ENCODE peak calls at places on chromosomes 13 and 19, in seven cellular contexts. One of them, this sample, is unnamed. For H3K4me1, the result is how much of the 10 kb centered on the place peaks cover.

GRCh38 chr19:15251749-15252397 is 19.6 kb upstream of the EPHX3 start:
- DNase-seq in cardiac muscle cell: peak
- DNase-seq in left lung: no peak
- DNase-seq in CD4-positive, alpha-beta memory T cell: no peak
- DNase-seq in IMR-90: peak
- DNase-seq in heart left ventricle: peak
- DNase-seq in tibial nerve: peak
- DNase-seq in this sample: peak

GRCh38 chr19:35641515-35642151 is at the start of gene ETV2:
- DNase-seq in cardiac muscle cell: peak
- DNase-seq in left lung: no peak
- DNase-seq in CD4-positive, alpha-beta memory T cell: no peak
- DNase-seq in IMR-90: peak
- DNase-seq in heart left ventricle: peak
- DNase-seq in tibial nerve: no peak
- DNase-seq in this sample: peak

GRCh38 chr13:98480915-98481510 is 95.9 kb downstream of the STK24 start:
- DNase-seq in cardiac muscle cell: peak
- DNase-seq in left lung: no peak
- DNase-seq in CD4-positive, alpha-beta memory T cell: no peak
- DNase-seq in IMR-90: peak
- DNase-seq in heart left ventricle: peak
- DNase-seq in tibial nerve: no peak
- DNase-seq in this sample: no peak

GRCh38 chr13:21957833-21958232 is 287.0 kb downstream of the FGF9 start:
- DNase-seq in cardiac muscle cell: no peak
- DNase-seq in left lung: no peak
- DNase-seq in CD4-positive, alpha-beta memory T cell: no peak
- DNase-seq in IMR-90: peak
- DNase-seq in heart left ventricle: no peak
- DNase-seq in tibial nerve: no peak
- DNase-seq in this sample: no peak

GRCh38 chr19:4233282-4233853 is 4.0 kb downstream of the EBI3 start:
- DNase-seq in cardiac muscle cell: peak
- DNase-seq in left lung: peak
- DNase-seq in CD4-positive, alpha-beta memory T cell: peak
- DNase-seq in IMR-90: peak
- DNase-seq in heart left ventricle: peak
- DNase-seq in tibial nerve: peak
- DNase-seq in this sample: peak

GRCh38 chr13:112967666-112968379 is 1.2 kb upstream of the MCF2L start:
- DNase-seq in cardiac muscle cell: no peak
- DNase-seq in left lung: no peak
- DNase-seq in CD4-positive, alpha-beta memory T cell: no peak
- DNase-seq in IMR-90: no peak
- DNase-seq in heart left ventricle: no peak
- DNase-seq in tibial nerve: no peak
- DNase-seq in this sample: no peak

GRCh38 chr19:46602392-46603194 is 1.5 kb downstream of the CALM3 start:
- DNase-seq in cardiac muscle cell: peak
- DNase-seq in left lung: no peak
- DNase-seq in CD4-positive, alpha-beta memory T cell: no peak
- DNase-seq in IMR-90: no peak
- DNase-seq in heart left ventricle: no peak
- DNase-seq in tibial nerve: no peak
- DNase-seq in this sample: no peak

GRCh38 chr13:23899555-23899954 is 2.3 kb upstream of the C1QTNF9B start:
- DNase-seq in cardiac muscle cell: peak
- DNase-seq in left lung: no peak
- DNase-seq in CD4-positive, alpha-beta memory T cell: no peak
- DNase-seq in IMR-90: peak
- DNase-seq in heart left ventricle: no peak
- DNase-seq in tibial nerve: peak
- DNase-seq in this sample: no peak

GRCh38 chr13:98370806-98371553 is 193.9 kb upstream of the RNF113B start:
- DNase-seq in cardiac muscle cell: peak
- DNase-seq in left lung: no peak
- DNase-seq in CD4-positive, alpha-beta memory T cell: no peak
- DNase-seq in IMR-90: peak
- DNase-seq in heart left ventricle: peak
- DNase-seq in tibial nerve: peak
- DNase-seq in this sample: peak

GRCh38 chr13:27481766-27482165 is 31.4 kb upstream of the MTIF3 start:
- DNase-seq in cardiac muscle cell: peak
- DNase-seq in left lung: peak
- DNase-seq in CD4-positive, alpha-beta memory T cell: no peak
- DNase-seq in IMR-90: peak
- DNase-seq in heart left ventricle: no peak
- DNase-seq in tibial nerve: no peak
- DNase-seq in this sample: peak

GRCh38 chr13:28545583-28546333 is 50.8 kb upstream of the FLT1 start:
- DNase-seq in cardiac muscle cell: no peak
- DNase-seq in left lung: no peak
- DNase-seq in CD4-positive, alpha-beta memory T cell: no peak
- DNase-seq in IMR-90: no peak
- DNase-seq in heart left ventricle: no peak
- DNase-seq in tibial nerve: no peak
- DNase-seq in this sample: no peak

GRCh38 chr13:26186141-26186870 is 35.8 kb downstream of the RNF6 start:
- DNase-seq in cardiac muscle cell: peak
- DNase-seq in left lung: peak
- DNase-seq in CD4-positive, alpha-beta memory T cell: peak
- DNase-seq in IMR-90: peak
- DNase-seq in heart left ventricle: peak
- DNase-seq in tibial nerve: peak
- DNase-seq in this sample: peak

GRCh38 chr19:39236527-39236926 is 8.3 kb downstream of the IFNL3 start:
- DNase-seq in cardiac muscle cell: no peak
- DNase-seq in left lung: peak
- DNase-seq in CD4-positive, alpha-beta memory T cell: peak
- DNase-seq in IMR-90: no peak
- DNase-seq in heart left ventricle: no peak
- DNase-seq in tibial nerve: no peak
- DNase-seq in this sample: peak

GRCh38 chr13:45092668-45093067 is 27.6 kb upstream of the GTF2F2 start:
- DNase-seq in cardiac muscle cell: peak
- DNase-seq in left lung: no peak
- DNase-seq in CD4-positive, alpha-beta memory T cell: no peak
- DNase-seq in IMR-90: no peak
- DNase-seq in heart left ventricle: no peak
- DNase-seq in tibial nerve: no peak
- DNase-seq in this sample: no peak

GRCh38 chr13:110346661-110347067 is 39.6 kb downstream of the COL4A2 start:
- DNase-seq in cardiac muscle cell: no peak
- DNase-seq in left lung: no peak
- DNase-seq in CD4-positive, alpha-beta memory T cell: no peak
- DNase-seq in IMR-90: no peak
- DNase-seq in heart left ventricle: no peak
- DNase-seq in tibial nerve: no peak
- DNase-seq in this sample: no peak

GRCh38 chr13:106003651-106004050 is 531.8 kb downstream of the EFNB2 start:
- DNase-seq in cardiac muscle cell: no peak
- DNase-seq in left lung: no peak
- DNase-seq in CD4-positive, alpha-beta memory T cell: no peak
- DNase-seq in IMR-90: no peak
- DNase-seq in heart left ventricle: no peak
- DNase-seq in tibial nerve: no peak
- DNase-seq in this sample: no peak

GRCh38 chr19:47020132-47020805 is 632 bp downstream of the NPAS1 start:
- DNase-seq in cardiac muscle cell: no peak
- DNase-seq in left lung: no peak
- DNase-seq in CD4-positive, alpha-beta memory T cell: no peak
- DNase-seq in IMR-90: no peak
- DNase-seq in heart left ventricle: no peak
- DNase-seq in tibial nerve: no peak
- DNase-seq in this sample: no peak

GRCh38 chr19:32287811-32288227 is 57.6 kb upstream of the ZNF507 start:
- DNase-seq in cardiac muscle cell: peak
- DNase-seq in left lung: no peak
- DNase-seq in CD4-positive, alpha-beta memory T cell: no peak
- DNase-seq in IMR-90: peak
- DNase-seq in heart left ventricle: peak
- DNase-seq in tibial nerve: peak
- DNase-seq in this sample: peak

GRCh38 chr13:48654511-48654910 is 782 bp downstream of the CYSLTR2 start:
- DNase-seq in cardiac muscle cell: peak
- DNase-seq in left lung: no peak
- DNase-seq in CD4-positive, alpha-beta memory T cell: no peak
- DNase-seq in IMR-90: no peak
- DNase-seq in heart left ventricle: no peak
- DNase-seq in tibial nerve: no peak
- DNase-seq in this sample: no peak

GRCh38 chr19:33284146-33284643 is 18.1 kb downstream of the CEBPA start:
- DNase-seq in cardiac muscle cell: no peak
- DNase-seq in left lung: peak
- DNase-seq in CD4-positive, alpha-beta memory T cell: no peak
- DNase-seq in IMR-90: no peak
- DNase-seq in heart left ventricle: no peak
- DNase-seq in tibial nerve: no peak
- DNase-seq in this sample: no peak

GRCh38 chr13:50365300-50365682 is 350.0 kb downstream of the KCNRG start:
- DNase-seq in cardiac muscle cell: peak
- DNase-seq in left lung: no peak
- DNase-seq in CD4-positive, alpha-beta memory T cell: peak
- DNase-seq in IMR-90: no peak
- DNase-seq in heart left ventricle: no peak
- DNase-seq in tibial nerve: no peak
- DNase-seq in this sample: no peak

GRCh38 chr19:45514376-45515051 is 7.2 kb downstream of the VASP start:
- DNase-seq in cardiac muscle cell: no peak
- DNase-seq in left lung: peak
- DNase-seq in CD4-positive, alpha-beta memory T cell: no peak
- DNase-seq in IMR-90: no peak
- DNase-seq in heart left ventricle: peak
- DNase-seq in tibial nerve: no peak
- DNase-seq in this sample: peak
- H3K4me1 ChIP-seq in cardiac muscle cell: under half
- H3K4me1 ChIP-seq in left lung: half or more
- H3K4me1 ChIP-seq in CD4-positive, alpha-beta memory T cell: half or more
- H3K4me1 ChIP-seq in IMR-90: under half
- H3K4me1 ChIP-seq in heart left ventricle: under half
- H3K4me1 ChIP-seq in tibial nerve: under half
- H3K4me1 ChIP-seq in this sample: half or more

DNA sequence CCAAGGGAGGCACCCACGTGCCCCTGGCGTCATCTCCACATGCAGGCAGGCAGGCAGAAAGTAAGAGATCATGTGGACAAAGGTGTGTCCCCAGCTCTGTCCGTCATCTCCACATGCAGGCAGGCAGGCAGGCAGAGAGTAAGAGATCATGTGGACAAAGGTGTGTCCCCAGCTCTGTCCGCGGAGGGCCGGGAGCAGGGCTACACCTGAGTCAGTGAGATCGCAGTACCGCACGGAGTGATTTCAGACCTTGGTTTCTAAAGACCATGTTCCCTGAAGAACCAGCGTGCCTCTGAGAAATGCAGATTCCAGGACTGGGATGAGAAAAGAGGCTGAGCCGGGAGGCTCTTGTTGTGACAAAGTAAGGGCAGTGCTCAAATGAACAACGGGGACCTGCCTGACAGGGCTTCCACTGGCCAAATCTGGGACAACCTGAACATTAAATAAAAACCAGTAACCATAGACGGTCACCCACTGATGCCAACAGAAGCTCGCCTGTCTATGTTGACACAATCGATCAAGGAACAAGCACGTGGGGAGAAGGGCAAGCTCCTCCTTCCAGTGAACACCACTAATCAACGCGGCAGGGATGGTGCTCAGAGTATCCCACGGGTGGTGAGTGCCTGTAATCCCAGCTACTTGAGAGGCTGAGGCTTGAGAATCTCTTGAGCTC is 22.4 kb downstream of the CAPS start:
- DNase-seq in cardiac muscle cell: no peak
- DNase-seq in left lung: peak
- DNase-seq in CD4-positive, alpha-beta memory T cell: no peak
- DNase-seq in IMR-90: no peak
- DNase-seq in heart left ventricle: no peak
- DNase-seq in tibial nerve: no peak
- DNase-seq in this sample: no peak
- H3K4me1 ChIP-seq in cardiac muscle cell: under half
- H3K4me1 ChIP-seq in left lung: under half
- H3K4me1 ChIP-seq in CD4-positive, alpha-beta memory T cell: under half
- H3K4me1 ChIP-seq in IMR-90: under half
- H3K4me1 ChIP-seq in heart left ventricle: under half
- H3K4me1 ChIP-seq in tibial nerve: under half
- H3K4me1 ChIP-seq in this sample: under half

DNA sequence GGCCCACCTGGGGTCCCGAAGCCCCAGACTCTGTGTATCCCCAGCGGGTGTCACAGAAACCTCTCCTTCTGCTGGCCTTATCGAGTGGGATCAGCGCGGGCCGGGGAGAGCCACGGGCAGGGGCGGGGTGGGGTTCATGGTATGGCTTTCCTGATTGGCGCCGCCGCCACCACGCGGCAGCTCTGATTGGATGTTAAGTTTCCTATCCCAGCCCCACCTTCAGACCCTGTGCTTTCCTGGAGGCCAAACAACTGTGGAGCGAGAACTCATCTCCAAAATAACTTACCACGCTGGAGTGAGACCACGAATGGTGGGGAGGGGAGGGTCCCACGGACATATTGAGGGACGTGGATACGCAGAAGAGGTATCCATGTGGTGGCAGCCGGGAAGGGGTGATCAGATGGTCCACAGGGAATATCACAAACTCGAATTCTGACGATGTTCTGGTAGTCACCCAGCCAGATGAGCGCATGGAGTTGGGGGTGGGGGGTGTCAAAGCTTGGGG is 1.0 kb upstream of the ICAM5 start:
- DNase-seq in cardiac muscle cell: peak
- DNase-seq in left lung: peak
- DNase-seq in CD4-positive, alpha-beta memory T cell: peak
- DNase-seq in IMR-90: peak
- DNase-seq in heart left ventricle: no peak
- DNase-seq in tibial nerve: no peak
- DNase-seq in this sample: peak
- H3K4me1 ChIP-seq in cardiac muscle cell: under half
- H3K4me1 ChIP-seq in left lung: half or more
- H3K4me1 ChIP-seq in CD4-positive, alpha-beta memory T cell: half or more
- H3K4me1 ChIP-seq in IMR-90: under half
- H3K4me1 ChIP-seq in heart left ventricle: under half
- H3K4me1 ChIP-seq in tibial nerve: under half
- H3K4me1 ChIP-seq in this sample: half or more

DNA sequence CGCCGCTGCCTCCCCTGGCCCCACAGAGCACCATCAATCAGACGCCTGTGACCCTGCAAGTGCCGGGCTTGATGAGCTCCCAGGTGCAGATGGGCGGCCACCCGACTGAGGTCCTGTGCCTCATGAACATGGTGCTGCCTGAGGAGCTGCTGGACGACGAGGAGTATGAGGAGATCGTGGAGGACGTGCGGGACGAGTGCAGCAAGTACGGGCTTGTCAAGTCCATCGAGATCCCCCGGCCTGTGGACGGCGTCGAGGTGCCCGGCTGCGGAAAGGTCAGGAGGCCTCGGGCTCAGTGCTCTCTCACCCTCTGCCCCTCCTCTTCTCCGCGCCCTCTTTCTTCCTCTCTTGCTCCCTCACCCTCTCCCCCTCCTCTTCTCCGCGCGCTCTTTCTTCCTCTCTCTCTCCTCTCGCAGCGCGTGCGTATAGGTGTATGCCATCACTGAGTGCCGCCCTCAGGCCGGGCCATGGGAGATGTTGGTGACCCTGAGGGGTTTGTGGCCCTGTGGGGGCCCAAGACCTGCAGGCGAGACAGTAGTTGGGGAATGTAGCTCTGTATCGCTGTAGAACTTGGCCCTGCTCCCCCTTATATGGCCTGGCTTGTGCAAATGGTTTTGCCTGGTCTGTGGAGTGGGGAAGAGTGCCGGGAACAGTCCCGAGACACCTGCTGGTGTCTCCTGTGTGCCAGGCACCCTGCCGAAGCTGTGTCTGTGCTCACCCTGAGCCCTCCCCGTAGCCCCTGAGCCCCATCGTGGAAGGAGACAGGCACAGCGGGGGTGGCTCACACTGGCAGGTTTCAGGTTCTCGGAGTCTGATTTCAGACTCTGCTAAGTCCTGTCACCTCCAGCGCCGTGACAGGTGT is 5.4 kb upstream of the EPN1 start:
- DNase-seq in cardiac muscle cell: no peak
- DNase-seq in left lung: peak
- DNase-seq in CD4-positive, alpha-beta memory T cell: no peak
- DNase-seq in IMR-90: no peak
- DNase-seq in heart left ventricle: no peak
- DNase-seq in tibial nerve: no peak
- DNase-seq in this sample: no peak
- H3K4me1 ChIP-seq in cardiac muscle cell: under half
- H3K4me1 ChIP-seq in left lung: under half
- H3K4me1 ChIP-seq in CD4-positive, alpha-beta memory T cell: under half
- H3K4me1 ChIP-seq in IMR-90: under half
- H3K4me1 ChIP-seq in heart left ventricle: under half
- H3K4me1 ChIP-seq in tibial nerve: under half
- H3K4me1 ChIP-seq in this sample: under half

This sample was measured in stomach.